ENCODE peak calls at places on chromosomes 3 and 15, in four cellular contexts. H, G, F and T are unnamed samples.

GRCh38 chr15:25329685-25330084 is 109.1 kb downstream of the UBE3A start:
- DNase-seq in F (no peak), H (no peak), G (no peak), T (no peak)

GRCh38 chr3:131020122-131020693 is 6.4 kb downstream of the ASTE1 start:
- DNase-seq in G (no peak), F (no peak), H (no peak), T (no peak)

GRCh38 chr15:63497642-63498100 is 6.7 kb upstream of the USP3 start:
- DNase-seq in G (no peak), F (peak; percentile 74), H (no peak), T (no peak)

GRCh38 chr15:34730701-34731100 is 24.1 kb downstream of the GJD2 start:
- DNase-seq in H (no peak), F (no peak), G (no peak), T (no peak)

GRCh38 chr15:65082303-65082958 is 5.9 kb downstream of the KBTBD13 start:
- DNase-seq in F (peak; percentile 69), G (no peak), H (no peak), T (no peak)

GRCh38 chr3:88985491-88985890 is 121.9 kb upstream of the EPHA3 start:
- DNase-seq in F (no peak), H (peak; percentile 21), G (no peak), T (no peak)

GRCh38 chr3:151871639-151872468 is 1.6 kb upstream of the SUCNR1 start:
- DNase-seq in F (no peak), H (no peak), G (no peak), T (no peak)

GRCh38 chr3:168049366-168049974 is 46.3 kb downstream of the GOLIM4 start:
- DNase-seq in G (no peak), F (no peak), H (peak; percentile 84), T (no peak)

GRCh38 chr3:194572131-194572789 is 61.0 kb downstream of the TMEM44 start:
- DNase-seq in F (peak; percentile 25), H (peak; percentile 97), G (peak; percentile 96), T (peak; percentile 38)

GRCh38 chr3:118110196-118110595 is 924.5 kb downstream of the IGSF11 start:
- DNase-seq in H (peak; percentile 19), G (no peak), F (no peak), T (no peak)

GRCh38 chr3:4633078-4634004 is 140.2 kb downstream of the ITPR1 start:
- DNase-seq in H (peak; percentile 72), G (peak; percentile 43), F (no peak), T (no peak)

GRCh38 chr3:176274161-176274560 is 923.1 kb downstream of the TBL1XR1 start:
- DNase-seq in H (no peak), F (no peak), G (no peak), T (no peak)

GRCh38 chr3:110106805-110107204 is 769.5 kb upstream of the DPPA4 start:
- DNase-seq in H (peak; percentile 66), G (no peak), F (no peak), T (no peak)

GRCh38 chr3:25856902-25857518 is 67.1 kb downstream of the OXSM start:
- DNase-seq in G (no peak), F (no peak), H (peak; percentile 67), T (no peak)

GRCh38 chr15:61037031-61037430 is 192.1 kb downstream of the RORA start:
- DNase-seq in G (no peak), H (no peak), F (no peak), T (no peak)

GRCh38 chr3:143847787-143848631 is at the start of gene SLC9A9:
- DNase-seq in H (peak; percentile 79), F (peak; percentile 23), G (no peak), T (no peak)

GRCh38 chr3:6125520-6125919 is 735.4 kb upstream of the GRM7 start:
- DNase-seq in H (no peak), G (no peak), F (no peak), T (no peak)

GRCh38 chr3:132867956-132868355 is 145.7 kb upstream of the NPHP3 start:
- DNase-seq in F (no peak), G (no peak), H (peak; percentile 11), T (no peak)

GRCh38 chr3:98482717-98483482 is 14.6 kb upstream of the OR5K2 start:
- DNase-seq in H (no peak), G (peak; percentile 87), F (no peak), T (no peak)

GRCh38 chr3:140842984-140843649 is 98.5 kb upstream of the SLC25A36 start:
- DNase-seq in G (no peak), F (no peak), H (no peak), T (no peak)

GRCh38 chr3:141308588-141309218 is 59.6 kb upstream of the ZBTB38 start:
- DNase-seq in G (peak; percentile 55), F (peak; percentile 39), H (peak; percentile 34), T (no peak)

GRCh38 chr15:92415639-92416297 is 22.1 kb downstream of the ST8SIA2 start:
- DNase-seq in G (no peak), F (no peak), H (no peak), T (no peak)

GRCh38 chr15:61184431-61184830 is 44.7 kb downstream of the RORA start:
- DNase-seq in G (no peak), F (no peak), H (no peak), T (no peak)

GRCh38 chr3:150610785-150611184 is 7.7 kb downstream of the SELENOT start:
- DNase-seq in F (no peak), G (no peak), H (no peak), T (no peak)

GRCh38 chr3:46096336-46096735 is 69.1 kb upstream of the XCR1 start:
- DNase-seq in H (no peak), G (no peak), F (no peak), T (no peak)

GRCh38 chr3:56596441-56596840 is 39.5 kb downstream of the CCDC66 start:
- DNase-seq in H (no peak), G (no peak), F (no peak), T (no peak)

GRCh38 chr3:58189691-58190090 is 21.1 kb downstream of the DNASE1L3 start:
- DNase-seq in G (no peak), H (no peak), F (no peak), T (peak; percentile 18)

GRCh38 chr3:192181151-192181550 is 546.2 kb downstream of the FGF12 start:
- DNase-seq in F (no peak), G (no peak), H (no peak), T (no peak)

GRCh38 chr3:161014997-161015749 is 90.0 kb downstream of the B3GALNT1 start:
- DNase-seq in F (no peak), G (no peak), H (no peak), T (no peak)

GRCh38 chr3:38634133-38634532 is 15.4 kb downstream of the SCN5A start:
- DNase-seq in H (peak; percentile 62), G (no peak), F (no peak), T (no peak)

GRCh38 chr15:88621789-88622604 is 857 bp downstream of the AEN start:
- DNase-seq in G (no peak), F (peak; percentile 52), H (peak; percentile 67), T (no peak)

GRCh38 chr3:194422188-194422587 is 23.1 kb upstream of the GP5 start:
- DNase-seq in F (no peak), G (no peak), H (peak; percentile 87), T (no peak)

GRCh38 chr3:174376346-174376745 is 482.8 kb upstream of the NAALADL2 start:
- DNase-seq in F (no peak), H (peak; percentile 46), G (no peak), T (no peak)

GRCh38 chr15:45333550-45333949 is 44.8 kb downstream of the GATM start:
- DNase-seq in H (peak; percentile 17), F (peak; percentile 34), G (no peak), T (no peak)

GRCh38 chr3:159486580-159486979 is 502.1 kb upstream of the IL12A start:
- DNase-seq in F (no peak), H (peak; percentile 8), G (no peak), T (no peak)
- TF ChIP-seq CTCF in F (no peak), H (no peak), G (peak; percentile 53), T (no peak)

GRCh38 chr3:126835472-126836219 is 131.6 kb downstream of the CHCHD6 start:
- DNase-seq in F (no peak), G (no peak), H (peak; percentile 76), T (no peak)
- TF ChIP-seq CTCF in F (no peak), G (no peak), H (peak; percentile 45), T (peak; percentile 38)

GRCh38 chr3:27281671-27282150 is 87.5 kb downstream of the NEK10 start:
- DNase-seq in H (no peak), G (no peak), F (no peak), T (no peak)

GRCh38 chr3:27279153-27279552 is 90.0 kb downstream of the NEK10 start:
- DNase-seq in F (no peak), G (no peak), H (no peak), T (no peak)

DNA sequence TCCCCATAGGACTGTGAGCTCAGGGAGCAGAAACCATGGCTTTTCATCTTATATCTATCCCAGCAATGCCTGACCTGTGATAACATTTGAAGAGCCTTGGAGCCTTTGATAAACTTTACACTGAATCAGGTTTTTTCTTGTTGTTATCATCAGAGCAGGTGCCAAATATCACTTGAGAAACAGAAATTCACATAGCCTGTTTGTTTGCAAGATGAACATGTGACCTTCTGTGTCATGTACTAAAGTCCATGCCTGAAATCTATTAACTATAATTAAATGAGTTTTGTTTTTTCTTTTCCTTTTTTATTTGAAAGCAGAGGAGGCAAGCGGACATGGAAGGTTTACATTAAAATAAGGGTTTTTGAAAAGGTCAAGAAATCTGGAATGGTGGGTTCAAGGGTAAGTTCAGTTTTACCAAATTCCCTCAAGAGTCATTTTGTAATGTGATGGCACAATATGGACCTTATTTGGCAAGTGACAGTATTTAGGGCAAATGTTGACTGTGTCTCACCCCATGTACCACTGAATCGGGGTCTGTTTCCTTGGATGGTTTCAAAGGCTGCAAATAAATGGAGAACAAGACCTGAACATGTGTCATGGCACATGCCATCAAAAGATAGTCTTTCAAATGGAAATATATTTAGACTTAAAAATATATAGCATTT is 90.7 kb downstream of the NEK10 start:
- DNase-seq in F (no peak), G (no peak), H (no peak), T (no peak)
- TF ChIP-seq CTCF in F (no peak), G (no peak), H (no peak), T (no peak)

GRCh38 chr15:75790631-75791336 is 52.5 kb upstream of the UBE2Q2 start:
- DNase-seq in G (no peak), F (no peak), H (no peak), T (no peak)

GRCh38 chr15:75791337-75791713 is 51.9 kb upstream of the UBE2Q2 start:
- DNase-seq in F (no peak), G (no peak), H (no peak), T (no peak)

GRCh38 chr15:75782926-75783325 is 60.3 kb upstream of the UBE2Q2 start:
- DNase-seq in H (no peak), F (no peak), G (no peak), T (no peak)

GRCh38 chr15:75786564-75786925 is 56.7 kb upstream of the UBE2Q2 start:
- DNase-seq in H (no peak), G (no peak), F (no peak), T (peak; percentile 51)

DNA sequence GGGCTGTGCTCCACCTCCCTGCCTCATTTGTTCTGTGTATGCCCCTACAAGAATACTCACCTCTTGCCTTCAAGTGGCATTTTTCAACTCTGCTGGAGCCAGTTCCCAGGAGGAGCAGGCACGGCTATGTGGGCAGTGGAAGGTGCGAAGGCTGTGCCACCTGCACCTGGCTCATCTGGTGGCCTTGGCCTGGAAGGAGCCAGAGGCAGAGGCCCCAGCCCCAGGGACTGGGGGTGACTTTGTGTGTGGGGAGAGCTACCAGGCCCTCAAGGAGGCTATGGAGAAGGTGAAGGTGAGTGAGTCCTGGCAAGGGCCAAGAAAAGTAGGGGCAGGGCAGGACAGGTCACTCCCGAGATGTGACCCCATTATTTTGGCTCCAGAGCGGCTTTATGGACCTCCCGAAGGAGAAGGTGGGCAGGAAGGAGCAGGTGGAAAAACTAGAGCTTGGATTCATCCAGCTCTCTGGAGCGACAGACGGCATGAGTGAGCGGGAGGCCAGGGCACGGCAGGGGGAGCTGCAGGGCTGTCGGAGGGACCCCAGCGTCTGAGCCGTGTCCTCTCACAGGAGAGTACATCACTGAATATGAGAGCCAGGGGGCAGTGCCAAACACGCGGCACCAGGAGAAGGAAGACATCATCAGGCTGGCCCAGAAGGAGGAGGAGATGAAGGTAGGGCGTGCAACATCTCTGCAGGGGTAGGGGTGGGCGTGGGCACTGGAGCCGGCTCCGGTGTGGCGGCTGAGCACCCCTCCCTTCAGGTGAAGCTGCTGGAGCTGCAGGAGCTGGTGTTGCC is 57.3 kb upstream of the UBE2Q2 start:
- DNase-seq in G (no peak), H (no peak), F (no peak), T (peak; percentile 70)
- TF ChIP-seq CTCF in G (no peak), H (peak; percentile 16), F (no peak), T (peak; percentile 58)